ENCODE peak calls at places on chromosome 1, in nine cellular contexts. S, T, P, H, B, J, F, Z and O are unnamed samples.

GRCh38 chr1:180173952-180174351 is 19.3 kb downstream of the QSOX1 start:
- DNase-seq in B (no peak), Z (no peak), T (no peak), F (no peak), S (peak; percentile 79), P (no peak), J (no peak), H (no peak), O (peak; percentile 75)

GRCh38 chr1:47585141-47585902 is 147.5 kb downstream of the FOXD2 start:
- DNase-seq in J (no peak), S (no peak), H (no peak), T (no peak), Z (no peak), F (no peak), P (no peak), B (no peak), O (no peak)

GRCh38 chr1:229884765-229885164 is 182.3 kb upstream of the GALNT2 start:
- DNase-seq in S (no peak), H (no peak), Z (no peak), P (no peak), F (no peak), J (no peak), B (no peak), T (no peak), O (no peak)

GRCh38 chr1:228317891-228318810 is 88.5 kb downstream of the TRIM11 start:
- DNase-seq in T (no peak), F (no peak), J (no peak), Z (no peak), B (no peak), S (no peak), H (no peak), P (no peak), O (peak; percentile 30)

GRCh38 chr1:162033445-162033844 is 9.8 kb upstream of the OLFML2B start:
- DNase-seq in T (no peak), J (no peak), F (no peak), S (no peak), Z (no peak), P (no peak), B (no peak), H (no peak), O (no peak)

GRCh38 chr1:215375386-215375785 is 191.7 kb upstream of the KCTD3 start:
- DNase-seq in T (no peak), Z (no peak), B (no peak), H (no peak), F (no peak), P (no peak), S (no peak), J (no peak), O (no peak)

GRCh38 chr1:235855811-235856429 is 10.8 kb downstream of the LYST start:
- DNase-seq in B (no peak), S (no peak), Z (no peak), F (no peak), P (no peak), H (no peak), J (no peak), T (no peak), O (no peak)

GRCh38 chr1:225770586-225771248 is 6.9 kb upstream of the SRP9 start:
- DNase-seq in H (no peak), T (no peak), S (no peak), J (no peak), P (no peak), Z (no peak), F (peak; percentile 58), B (peak; percentile 57), O (no peak)

GRCh38 chr1:61743716-61744620 is 1.7 kb downstream of the PATJ start:
- DNase-seq in Z (no peak), T (no peak), J (no peak), H (peak; percentile 47), B (no peak), F (no peak), S (no peak), P (no peak), O (no peak)